ENCODE peak calls at places on chromosomes 3 and 15, in four cellular contexts. H is cardiac fibroblast, T is NCI-H524 treated with DMSO at 0.1 percent for 48 hours, Q is left lobe of liver. P is an unnamed sample.

GRCh38 chr15:62119224-62119925 is 45.7 kb downstream of the C2CD4B start:
- DNase-seq in H (peak), T (no peak), Q (no peak), P (peak)

GRCh38 chr3:99720985-99721632 is 82.7 kb downstream of the COL8A1 start:
- DNase-seq in H (peak), T (no peak), Q (no peak), P (no peak)

GRCh38 chr3:122031123-122031468 is 9.0 kb upstream of the ILDR1 start:
- DNase-seq in H (no peak), T (no peak), Q (no peak), P (no peak)

GRCh38 chr3:94069242-94069813 is 6.5 kb downstream of the NSUN3 start:
- DNase-seq in H (peak), T (no peak), Q (no peak), P (no peak)

GRCh38 chr15:56953790-56954189 is 35.3 kb downstream of the TCF12 start:
- DNase-seq in H (no peak), T (no peak), Q (no peak), P (no peak)

GRCh38 chr3:71006810-71007785 is 576.4 kb downstream of the FOXP1 start:
- DNase-seq in H (peak), T (no peak), Q (no peak), P (no peak)

GRCh38 chr3:63450023-63450422 is 171.9 kb downstream of the SYNPR start:
- DNase-seq in H (peak), T (no peak), Q (no peak), P (no peak)

GRCh38 chr3:127455541-127456450 is 134.7 kb downstream of the TPRA1 start:
- DNase-seq in H (peak), T (peak), Q (peak), P (peak)

GRCh38 chr3:4897765-4898453 is 81.3 kb upstream of the BHLHE40 start:
- DNase-seq in H (peak), T (no peak), Q (no peak), P (no peak)

GRCh38 chr15:89500397-89501270 is 4.3 kb upstream of the RHCG start:
- DNase-seq in H (no peak), T (no peak), Q (peak), P (no peak)

GRCh38 chr3:187769771-187770170 is 24.5 kb upstream of the BCL6 start:
- DNase-seq in H (no peak), T (peak), Q (no peak), P (no peak)

GRCh38 chr3:108512671-108513070 is 2.3 kb upstream of the MYH15 start:
- DNase-seq in H (no peak), T (no peak), Q (no peak), P (no peak)

GRCh38 chr3:134796313-134797079 is 1.4 kb downstream of the EPHB1 start:
- DNase-seq in H (peak), T (no peak), Q (no peak), P (no peak)

GRCh38 chr3:135083179-135083578 is 288.1 kb downstream of the EPHB1 start:
- DNase-seq in H (no peak), T (no peak), Q (no peak), P (no peak)

GRCh38 chr3:184284696-184285095 is 8.9 kb downstream of the ECE2 start:
- DNase-seq in H (peak), T (peak), Q (peak), P (peak)

GRCh38 chr15:95105229-95105628 is 873.9 kb downstream of the MCTP2 start:
- DNase-seq in H (peak), T (no peak), Q (no peak), P (no peak)

GRCh38 chr3:43379343-43379742 is 93.0 kb downstream of the SNRK start:
- DNase-seq in H (peak), T (no peak), Q (no peak), P (no peak)

GRCh38 chr3:192482391-192482790 is 244.9 kb downstream of the FGF12 start:
- DNase-seq in H (peak), T (no peak), Q (no peak), P (no peak)

GRCh38 chr3:171190668-171191067 is 164.1 kb upstream of the SLC2A2 start:
- DNase-seq in H (no peak), T (no peak), Q (no peak), P (no peak)

GRCh38 chr15:84023636-84024035 is 211.9 kb upstream of the GOLGA6L4 start:
- DNase-seq in H (peak), T (no peak), Q (no peak), P (peak)

GRCh38 chr15:55277116-55277564 is 12.5 kb downstream of the RAB27A start:
- DNase-seq in H (no peak), T (no peak), Q (no peak), P (no peak)

GRCh38 chr3:194177156-194177555 is 41.2 kb downstream of the HES1 start:
- DNase-seq in H (no peak), T (no peak), Q (no peak), P (no peak)

GRCh38 chr15:39501366-39501765 is 79.5 kb upstream of the THBS1 start:
- DNase-seq in H (no peak), T (no peak), Q (no peak), P (no peak)

GRCh38 chr15:72999586-72999985 is 52.7 kb upstream of the NEO1 start:
- DNase-seq in H (no peak), T (no peak), Q (no peak), P (no peak)

GRCh38 chr3:57160731-57161086 is 4.4 kb downstream of the IL17RD start:
- DNase-seq in H (no peak), T (no peak), Q (no peak), P (no peak)

GRCh38 chr3:177441281-177441812 is 244.1 kb upstream of the TBL1XR1 start:
- DNase-seq in H (no peak), T (no peak), Q (no peak), P (no peak)

GRCh38 chr15:36432162-36432561 is 147.3 kb upstream of the CDIN1 start:
- DNase-seq in H (peak), T (no peak), Q (no peak), P (peak)

GRCh38 chr15:66815322-66815721 is 113.3 kb downstream of the SMAD6 start:
- DNase-seq in H (peak), T (no peak), Q (no peak), P (peak)

GRCh38 chr15:71752604-71753289 is 57.6 kb upstream of the NR2E3 start:
- DNase-seq in H (peak), T (peak), Q (no peak), P (peak)

GRCh38 chr3:133453383-133453782 is 53.5 kb downstream of the BFSP2 start:
- DNase-seq in H (no peak), T (no peak), Q (no peak), P (no peak)

GRCh38 chr15:29821416-29822099 is 710 bp downstream of the TJP1 start:
- DNase-seq in H (peak), T (no peak), Q (peak), P (no peak)

GRCh38 chr3:147356145-147356908 is 50.0 kb downstream of the ZIC4 start:
- DNase-seq in H (no peak), T (no peak), Q (no peak), P (no peak)

GRCh38 chr3:57383421-57383820 is 90.9 kb upstream of the ASB14 start:
- DNase-seq in H (no peak), T (no peak), Q (no peak), P (no peak)

GRCh38 chr3:141915016-141915415 is 38.6 kb downstream of the ATP1B3 start:
- DNase-seq in H (no peak), T (no peak), Q (no peak), P (no peak)

GRCh38 chr15:63826513-63826912 is 7.2 kb downstream of the HERC1 start:
- DNase-seq in H (peak), T (no peak), Q (no peak), P (no peak)

GRCh38 chr3:52831500-52832301 is 1.2 kb upstream of the ITIH4 start:
- DNase-seq in H (peak), T (peak), Q (peak), P (peak)

P was measured in HFF-Myc.